ENCODE peak calls at places on chromosomes 5 and 9, in five cellular contexts. T is thoracic aorta, W is GM23338, D is GM12865, U is MCF 10A. Z is an unnamed sample.

GRCh38 chr5:150671509-150672236 is 10.6 kb downstream of the MYOZ3 start:
- DNase-seq in W (peak), U (no peak), D (no peak), T (no peak), Z (no peak)

GRCh38 chr5:55407059-55407684 is 99.4 kb downstream of the MTREX start:
- DNase-seq in T (no peak), U (peak), D (peak), W (peak), Z (no peak)

GRCh38 chr9:129398101-129398795 is 220.2 kb upstream of the IER5L start:
- DNase-seq in D (no peak), W (no peak), T (no peak), U (no peak), Z (no peak)

GRCh38 chr9:131419029-131419614 is 25.2 kb downstream of the PRRC2B start:
- DNase-seq in U (no peak), D (no peak), T (no peak), W (no peak), Z (no peak)

GRCh38 chr5:141260458-141261237 is 15.5 kb downstream of the PCDHB15 start:
- DNase-seq in D (no peak), T (no peak), U (peak), W (peak), Z (no peak)

GRCh38 chr5:139414601-139415121 is 10.8 kb upstream of the SPATA24 start:
- DNase-seq in U (no peak), W (no peak), D (no peak), T (no peak), Z (no peak)

GRCh38 chr5:94524841-94525697 is 93.3 kb downstream of the KIAA0825 start:
- DNase-seq in T (no peak), D (peak), U (peak), W (peak), Z (no peak)

GRCh38 chr5:52846443-52846842 is 58.7 kb downstream of the ITGA1 start:
- DNase-seq in W (no peak), U (no peak), T (no peak), D (no peak), Z (no peak)

GRCh38 chr5:17070646-17071045 is 134.6 kb upstream of the MYO10 start:
- DNase-seq in D (no peak), T (no peak), U (no peak), W (no peak), Z (no peak)

GRCh38 chr5:119255571-119256356 is 100.1 kb upstream of the TNFAIP8 start:
- DNase-seq in D (peak), T (no peak), U (peak), W (peak), Z (no peak)

GRCh38 chr5:61055434-61056006 is 106.7 kb downstream of the SMIM15 start:
- DNase-seq in W (peak), U (peak), D (peak), T (no peak), Z (no peak)

GRCh38 chr5:83107692-83108410 is 30.5 kb downstream of the XRCC4 start:
- DNase-seq in T (no peak), D (no peak), W (no peak), U (no peak), Z (no peak)

GRCh38 chr5:67021031-67021430 is 175.6 kb downstream of the CD180 start:
- DNase-seq in D (no peak), U (peak), T (no peak), W (no peak), Z (no peak)

GRCh38 chr9:7879551-7880245 is 80.1 kb upstream of the DMAC1 start:
- DNase-seq in D (peak), U (peak), W (peak), T (no peak), Z (no peak)

GRCh38 chr5:85466423-85466822 is 1081.7 kb upstream of the EDIL3 start:
- DNase-seq in D (no peak), T (no peak), W (no peak), U (no peak), Z (no peak)

GRCh38 chr5:176762489-176762888 is 47.9 kb upstream of the UNC5A start:
- DNase-seq in T (no peak), D (no peak), W (peak), U (peak), Z (no peak)

GRCh38 chr5:32753051-32753450 is 41.9 kb downstream of the NPR3 start:
- DNase-seq in W (no peak), U (peak), D (no peak), T (no peak), Z (no peak)

GRCh38 chr5:142222881-142223558 is 101.8 kb downstream of the SPRY4 start:
- DNase-seq in T (no peak), U (no peak), D (no peak), W (peak), Z (no peak)

GRCh38 chr5:148979104-148979723 is 83.6 kb downstream of the SH3TC2 start:
- DNase-seq in D (no peak), T (no peak), U (peak), W (no peak), Z (no peak)

GRCh38 chr5:124665625-124666024 is 80.8 kb downstream of the ZNF608 start:
- DNase-seq in U (no peak), D (no peak), T (no peak), W (no peak), Z (no peak)

GRCh38 chr5:166022065-166022464 is 2269.4 kb upstream of the WWC1 start:
- DNase-seq in D (no peak), T (no peak), W (no peak), U (no peak), Z (no peak)

GRCh38 chr9:15416880-15417279 is 5.8 kb upstream of the SNAPC3 start:
- DNase-seq in U (peak), W (peak), D (peak), T (no peak), Z (no peak)

GRCh38 chr5:187617-188451 is 3.5 kb upstream of the LRRC14B start:
- DNase-seq in U (no peak), T (no peak), W (no peak), D (no peak), Z (no peak)

GRCh38 chr5:145976431-145977155 is 40.2 kb downstream of the SH3RF2 start:
- DNase-seq in U (peak), T (no peak), D (peak), W (no peak), Z (no peak)

GRCh38 chr5:75337366-75338021 is 474 bp downstream of the HMGCR start:
- DNase-seq in D (peak), U (peak), T (no peak), W (no peak), Z (no peak)

GRCh38 chr9:84669293-84670105 is at the start of gene NTRK2:
- DNase-seq in D (peak), W (peak), T (no peak), U (peak), Z (no peak)

GRCh38 chr5:129960831-129961230 is 56.6 kb downstream of the CHSY3 start:
- DNase-seq in U (no peak), D (no peak), T (no peak), W (no peak), Z (no peak)

GRCh38 chr5:132495063-132495671 is 4.6 kb upstream of the IRF1 start:
- DNase-seq in D (no peak), W (no peak), T (no peak), U (no peak), Z (no peak)

GRCh38 chr9:37327553-37327952 is 94.9 kb upstream of the GRHPR start:
- DNase-seq in T (no peak), D (no peak), W (no peak), U (no peak), Z (no peak)

GRCh38 chr9:37331871-37332270 is 90.6 kb upstream of the GRHPR start:
- DNase-seq in D (no peak), T (no peak), U (no peak), W (no peak), Z (no peak)

GRCh38 chr9:37328561-37329227 is 93.8 kb upstream of the GRHPR start:
- DNase-seq in W (no peak), U (no peak), D (no peak), T (no peak), Z (no peak)

GRCh38 chr9:37332581-37332980 is 89.9 kb upstream of the GRHPR start:
- DNase-seq in W (no peak), T (no peak), D (no peak), U (no peak), Z (no peak)

GRCh38 chr9:37329576-37329975 is 92.9 kb upstream of the GRHPR start:
- DNase-seq in U (peak), T (no peak), D (peak), W (peak), Z (no peak)
- TF ChIP-seq CTCF in U (peak), T (no peak), D (peak), W (peak), Z (no peak)

GRCh38 chr5:15496886-15497285 is 3.1 kb upstream of the FBXL7 start:
- DNase-seq in W (no peak), U (no peak), D (no peak), T (no peak), Z (no peak)

GRCh38 chr5:15502208-15502607 is 2.2 kb downstream of the FBXL7 start:
- DNase-seq in T (no peak), D (no peak), U (no peak), W (no peak), Z (no peak)

GRCh38 chr5:15500326-15500958 is 462 bp downstream of the FBXL7 start:
- DNase-seq in D (no peak), W (peak), T (peak), U (no peak), Z (peak)

GRCh38 chr5:15499528-15500325 is at the start of gene FBXL7:
- DNase-seq in D (peak), U (no peak), W (peak), T (peak), Z (peak)

GRCh38 chr5:15501057-15501791 is 1.2 kb downstream of the FBXL7 start:
- DNase-seq in U (no peak), D (peak), T (no peak), W (peak), Z (no peak)
- TF ChIP-seq CTCF in U (no peak), D (no peak), T (peak), W (peak), Z (no peak)

DNA sequence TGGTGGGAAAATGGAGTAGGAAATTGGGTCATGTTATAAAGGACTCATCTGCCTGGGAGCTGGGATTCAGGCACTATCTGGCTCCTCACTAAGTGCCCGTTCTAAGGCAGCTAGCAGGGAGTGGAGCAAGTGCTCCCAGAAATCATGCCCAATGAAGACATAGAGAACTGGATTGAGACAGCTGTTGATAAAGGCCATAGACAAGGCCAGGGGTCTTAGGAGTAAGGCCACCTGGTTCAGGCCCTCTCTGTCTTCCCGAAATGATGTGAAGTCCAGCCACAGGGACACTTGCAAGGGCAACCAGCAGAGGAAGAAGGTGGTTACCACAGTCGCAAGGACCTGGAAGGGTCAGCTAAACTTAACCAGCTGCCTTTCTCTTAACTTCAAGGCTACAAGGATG is 20.1 kb upstream of the SPINK1 start:
- DNase-seq in W (no peak), D (no peak), U (no peak), T (no peak), Z (no peak)
- TF ChIP-seq CTCF in W (no peak), D (no peak), U (no peak), T (no peak), Z (no peak)

GRCh38 chr5:65434122-65434521 is 47.6 kb downstream of the ADAMTS6 start:
- DNase-seq in U (no peak), T (no peak), D (no peak), W (no peak), Z (no peak)
- TF ChIP-seq CTCF in U (no peak), T (no peak), D (no peak), W (no peak), Z (no peak)

GRCh38 chr9:133396952-133397351 is 20.8 kb downstream of the STKLD1 start:
- DNase-seq in T (no peak), D (no peak), W (peak), U (no peak), Z (no peak)
- TF ChIP-seq CTCF in T (no peak), D (no peak), W (peak), U (peak), Z (no peak)

GRCh38 chr9:78130853-78131252 is 99.2 kb upstream of the GNAQ start:
- DNase-seq in U (no peak), T (no peak), W (no peak), D (no peak), Z (no peak)
- TF ChIP-seq CTCF in U (no peak), T (no peak), W (no peak), D (no peak), Z (no peak)

DNA sequence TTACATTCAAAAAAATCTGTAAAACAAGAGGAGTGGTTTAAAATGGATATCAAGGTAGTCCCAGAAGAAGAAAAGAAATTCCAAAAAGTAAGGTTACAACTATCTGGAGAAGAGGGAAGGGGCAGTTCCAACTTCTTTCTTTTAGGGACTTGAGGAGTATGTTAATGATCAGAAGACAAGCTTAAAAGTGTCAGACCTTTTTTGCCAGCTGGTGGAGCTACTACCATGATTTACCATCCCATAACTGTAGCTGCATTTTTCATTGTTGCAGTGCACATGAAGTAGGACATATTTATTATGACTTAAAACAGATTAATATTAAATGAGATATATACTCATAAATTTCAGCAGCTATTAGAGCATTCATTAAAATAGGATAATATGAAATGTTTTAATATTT is 158.5 kb upstream of the RGS7BP start:
- DNase-seq in U (peak), W (peak), D (no peak), T (no peak), Z (no peak)
- TF ChIP-seq CTCF in U (peak), W (peak), D (no peak), T (no peak), Z (no peak)

DNA sequence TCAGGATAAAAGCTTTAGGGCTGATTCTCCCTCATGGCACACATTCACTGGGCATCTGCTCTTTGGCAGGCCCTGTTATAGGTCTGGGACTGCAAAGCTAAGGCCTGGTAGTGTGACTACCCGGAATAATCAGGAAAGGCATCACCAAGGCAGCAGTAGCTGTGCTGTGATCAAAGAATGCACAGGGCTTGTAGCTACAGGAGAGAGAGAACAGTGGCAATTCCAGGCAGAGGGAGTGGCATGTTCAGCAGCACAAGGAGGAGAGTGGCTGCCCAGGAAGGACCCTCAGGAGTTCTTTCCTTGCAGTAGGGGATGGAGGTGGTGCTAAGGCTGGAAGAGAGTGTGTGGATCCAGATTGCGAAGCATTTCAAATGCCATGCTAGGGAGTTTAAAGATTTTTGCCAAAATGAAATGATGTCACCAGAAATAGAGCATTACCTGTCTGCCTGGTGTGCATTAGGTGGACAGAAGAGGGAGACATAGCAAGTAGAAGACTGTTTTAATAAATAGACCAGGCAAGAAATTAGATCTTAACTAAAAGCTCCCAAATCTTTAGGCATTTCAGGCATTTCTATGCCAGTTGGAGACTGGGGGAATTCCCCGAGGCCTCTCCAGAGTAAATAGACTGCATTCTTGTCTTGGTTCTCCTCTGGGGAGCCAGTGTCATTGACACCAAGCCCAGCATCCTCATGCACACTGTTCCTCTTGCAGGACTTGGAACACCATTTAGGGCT is 69.1 kb downstream of the GPR21 start:
- DNase-seq in T (no peak), U (peak), W (peak), D (no peak), Z (no peak)
- TF ChIP-seq CTCF in T (no peak), U (peak), W (no peak), D (no peak), Z (no peak)

Z was measured in omental fat pad.